ENCODE peak calls at places on chromosomes 5 and 9, in four cellular contexts. One of them, this sample, is unnamed. For H3K4me1, the result is how much of the 10 kb centered on the place peaks cover.

GRCh38 chr5:146519554-146519953 is 3.6 kb upstream of the GPR151 start:
- DNase-seq in fibroblast of lung: no peak
- DNase-seq in HepG2: no peak
- DNase-seq in CD8-positive, alpha-beta T cell: no peak
- DNase-seq in this sample: no peak

GRCh38 chr9:74949859-74950258 is 2.9 kb downstream of the C9orf40 start:
- DNase-seq in fibroblast of lung: no peak
- DNase-seq in HepG2: no peak
- DNase-seq in CD8-positive, alpha-beta T cell: no peak
- DNase-seq in this sample: no peak

GRCh38 chr5:111133436-111133751 is 41.2 kb downstream of the WDR36 start:
- DNase-seq in fibroblast of lung: no peak
- DNase-seq in HepG2: no peak
- DNase-seq in CD8-positive, alpha-beta T cell: no peak
- DNase-seq in this sample: no peak

GRCh38 chr9:112015736-112016135 is 119.1 kb downstream of the UGCG start:
- DNase-seq in fibroblast of lung: no peak
- DNase-seq in HepG2: no peak
- DNase-seq in CD8-positive, alpha-beta T cell: no peak
- DNase-seq in this sample: no peak

GRCh38 chr9:4721736-4722135 is 19.3 kb downstream of the AK3 start:
- DNase-seq in fibroblast of lung: no peak
- DNase-seq in HepG2: no peak
- DNase-seq in CD8-positive, alpha-beta T cell: no peak
- DNase-seq in this sample: no peak

GRCh38 chr5:113896789-113897188 is 383.3 kb downstream of the YTHDC2 start:
- DNase-seq in fibroblast of lung: no peak
- DNase-seq in HepG2: no peak
- DNase-seq in CD8-positive, alpha-beta T cell: no peak
- DNase-seq in this sample: no peak

GRCh38 chr5:164504141-164504772 is 998.8 kb downstream of the MAT2B start:
- DNase-seq in fibroblast of lung: peak
- DNase-seq in HepG2: peak
- DNase-seq in CD8-positive, alpha-beta T cell: no peak
- DNase-seq in this sample: peak

GRCh38 chr9:136014928-136015633 is 53.9 kb upstream of the UBAC1 start:
- DNase-seq in fibroblast of lung: no peak
- DNase-seq in HepG2: no peak
- DNase-seq in CD8-positive, alpha-beta T cell: no peak
- DNase-seq in this sample: no peak

GRCh38 chr5:127838661-127839060 is 135.5 kb downstream of the CCDC192 start:
- DNase-seq in fibroblast of lung: peak
- DNase-seq in HepG2: no peak
- DNase-seq in CD8-positive, alpha-beta T cell: no peak
- DNase-seq in this sample: no peak

GRCh38 chr9:5621327-5621726 is 7.6 kb upstream of the RIC1 start:
- DNase-seq in fibroblast of lung: peak
- DNase-seq in HepG2: no peak
- DNase-seq in CD8-positive, alpha-beta T cell: no peak
- DNase-seq in this sample: no peak

GRCh38 chr9:97237311-97237786 is 70.1 kb upstream of the CCDC180 start:
- DNase-seq in fibroblast of lung: no peak
- DNase-seq in HepG2: peak
- DNase-seq in CD8-positive, alpha-beta T cell: no peak
- DNase-seq in this sample: peak

GRCh38 chr5:76236684-76237083 is 153.5 kb downstream of the SV2C start:
- DNase-seq in fibroblast of lung: no peak
- DNase-seq in HepG2: no peak
- DNase-seq in CD8-positive, alpha-beta T cell: no peak
- DNase-seq in this sample: no peak

GRCh38 chr5:143074414-143074996 is 304.3 kb downstream of the ARHGAP26 start:
- DNase-seq in fibroblast of lung: no peak
- DNase-seq in HepG2: no peak
- DNase-seq in CD8-positive, alpha-beta T cell: no peak
- DNase-seq in this sample: no peak

GRCh38 chr5:163649522-163649921 is 144.1 kb downstream of the MAT2B start:
- DNase-seq in fibroblast of lung: peak
- DNase-seq in HepG2: peak
- DNase-seq in CD8-positive, alpha-beta T cell: no peak
- DNase-seq in this sample: no peak

GRCh38 chr9:133832836-133833235 is 94.7 kb upstream of the SARDH start:
- DNase-seq in fibroblast of lung: no peak
- DNase-seq in HepG2: no peak
- DNase-seq in CD8-positive, alpha-beta T cell: no peak
- DNase-seq in this sample: no peak

GRCh38 chr9:88733651-88734470 is 198.9 kb downstream of the NXNL2 start:
- DNase-seq in fibroblast of lung: peak
- DNase-seq in HepG2: no peak
- DNase-seq in CD8-positive, alpha-beta T cell: no peak
- DNase-seq in this sample: no peak

GRCh38 chr5:176619569-176620332 is 9.8 kb upstream of the GPRIN1 start:
- DNase-seq in fibroblast of lung: no peak
- DNase-seq in HepG2: no peak
- DNase-seq in CD8-positive, alpha-beta T cell: no peak
- DNase-seq in this sample: no peak

GRCh38 chr9:105608685-105609598 is 51.0 kb downstream of the FKTN start:
- DNase-seq in fibroblast of lung: peak
- DNase-seq in HepG2: peak
- DNase-seq in CD8-positive, alpha-beta T cell: no peak
- DNase-seq in this sample: peak

GRCh38 chr9:107949058-107949457 is 459.5 kb upstream of the KLF4 start:
- DNase-seq in fibroblast of lung: peak
- DNase-seq in HepG2: no peak
- DNase-seq in CD8-positive, alpha-beta T cell: no peak
- DNase-seq in this sample: no peak

GRCh38 chr5:160045004-160045403 is 36.1 kb downstream of the TTC1 start:
- DNase-seq in fibroblast of lung: peak
- DNase-seq in HepG2: no peak
- DNase-seq in CD8-positive, alpha-beta T cell: no peak
- DNase-seq in this sample: no peak

GRCh38 chr5:103258957-103259704 is 568 bp downstream of the MACIR start:
- DNase-seq in fibroblast of lung: peak
- DNase-seq in HepG2: peak
- DNase-seq in CD8-positive, alpha-beta T cell: peak
- DNase-seq in this sample: peak

GRCh38 chr5:60719329-60719728 is 19.4 kb upstream of the DEPDC1B start:
- DNase-seq in fibroblast of lung: no peak
- DNase-seq in HepG2: no peak
- DNase-seq in CD8-positive, alpha-beta T cell: no peak
- DNase-seq in this sample: no peak

GRCh38 chr5:139565411-139566305 is 4.5 kb downstream of the UBE2D2 start:
- DNase-seq in fibroblast of lung: no peak
- DNase-seq in HepG2: no peak
- DNase-seq in CD8-positive, alpha-beta T cell: peak
- DNase-seq in this sample: no peak

GRCh38 chr5:9316733-9317132 is 229.1 kb downstream of the SEMA5A start:
- DNase-seq in fibroblast of lung: no peak
- DNase-seq in HepG2: no peak
- DNase-seq in CD8-positive, alpha-beta T cell: no peak
- DNase-seq in this sample: no peak

GRCh38 chr5:101473483-101473882 is 570.4 kb upstream of the ST8SIA4 start:
- DNase-seq in fibroblast of lung: peak
- DNase-seq in HepG2: no peak
- DNase-seq in CD8-positive, alpha-beta T cell: no peak
- DNase-seq in this sample: no peak

GRCh38 chr9:6562194-6562593 is 83.3 kb downstream of the GLDC start:
- DNase-seq in fibroblast of lung: no peak
- DNase-seq in HepG2: no peak
- DNase-seq in CD8-positive, alpha-beta T cell: no peak
- DNase-seq in this sample: no peak

GRCh38 chr9:15416880-15417279 is 5.8 kb upstream of the SNAPC3 start:
- DNase-seq in fibroblast of lung: peak
- DNase-seq in HepG2: peak
- DNase-seq in CD8-positive, alpha-beta T cell: peak
- DNase-seq in this sample: peak

GRCh38 chr5:126693806-126694205 is 83.1 kb upstream of the LMNB1 start:
- DNase-seq in fibroblast of lung: no peak
- DNase-seq in HepG2: no peak
- DNase-seq in CD8-positive, alpha-beta T cell: no peak
- DNase-seq in this sample: no peak

GRCh38 chr5:179766726-179767455 is 26.9 kb upstream of the LTC4S start:
- DNase-seq in fibroblast of lung: no peak
- DNase-seq in HepG2: no peak
- DNase-seq in CD8-positive, alpha-beta T cell: no peak
- DNase-seq in this sample: no peak

GRCh38 chr5:169757016-169757415 is 119.9 kb downstream of the DOCK2 start:
- DNase-seq in fibroblast of lung: no peak
- DNase-seq in HepG2: no peak
- DNase-seq in CD8-positive, alpha-beta T cell: no peak
- DNase-seq in this sample: no peak

GRCh38 chr5:57163553-57164006 is 10.3 kb upstream of the GPBP1 start:
- DNase-seq in fibroblast of lung: no peak
- DNase-seq in HepG2: no peak
- DNase-seq in CD8-positive, alpha-beta T cell: no peak
- DNase-seq in this sample: no peak

DNA sequence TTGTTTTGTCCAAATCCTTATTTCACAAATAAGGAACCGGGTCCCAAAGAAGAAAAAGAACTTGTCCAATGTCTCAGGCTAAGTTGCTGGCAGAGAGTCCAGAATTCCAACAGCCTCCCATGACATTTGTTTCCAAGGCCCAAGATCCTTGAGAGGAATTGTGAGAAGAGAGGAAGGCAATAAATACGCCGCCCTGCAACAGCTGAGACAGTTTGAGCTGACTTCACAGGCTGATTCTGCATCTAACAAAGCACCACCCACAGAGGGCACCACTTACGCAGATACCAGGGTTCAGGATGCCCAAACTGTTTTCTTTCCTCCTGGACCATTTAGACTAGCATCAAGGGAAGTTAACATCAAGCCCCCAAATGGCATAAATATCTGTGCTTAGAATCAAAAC is 211.3 kb downstream of the FAM114A2 start:
- DNase-seq in fibroblast of lung: no peak
- DNase-seq in HepG2: no peak
- DNase-seq in CD8-positive, alpha-beta T cell: no peak
- DNase-seq in this sample: no peak
- TF ChIP-seq CTCF in fibroblast of lung: peak
- TF ChIP-seq CTCF in HepG2: no peak
- TF ChIP-seq CTCF in CD8-positive, alpha-beta T cell: no peak
- TF ChIP-seq CTCF in this sample: no peak

GRCh38 chr9:90632680-90633207 is 9.9 kb downstream of the DIRAS2 start:
- DNase-seq in fibroblast of lung: no peak
- DNase-seq in HepG2: no peak
- DNase-seq in CD8-positive, alpha-beta T cell: no peak
- DNase-seq in this sample: no peak
- H3K4me1 ChIP-seq in fibroblast of lung: under half
- H3K4me1 ChIP-seq in HepG2: under half
- H3K4me1 ChIP-seq in CD8-positive, alpha-beta T cell: under half
- H3K4me1 ChIP-seq in this sample: under half

DNA sequence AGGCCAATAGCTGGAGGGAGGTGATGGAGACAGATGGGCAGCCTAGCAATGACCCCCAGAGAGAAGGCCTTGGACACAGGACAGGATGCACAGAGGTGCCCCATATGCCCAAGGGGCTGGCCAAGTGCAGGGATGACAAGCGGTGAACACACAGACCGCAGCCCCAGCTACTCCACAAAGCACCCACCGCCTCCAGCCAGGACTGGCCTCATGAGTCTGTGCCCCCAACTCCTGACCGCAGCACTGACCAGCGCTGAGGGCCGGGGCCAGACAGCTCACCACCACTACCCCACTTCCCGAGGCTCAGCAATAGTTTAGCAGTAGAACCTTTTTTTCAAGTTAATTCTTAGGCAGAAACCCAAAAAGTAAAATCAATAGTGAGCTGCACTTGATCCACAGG is 14.2 kb downstream of the ROR2 start:
- DNase-seq in fibroblast of lung: no peak
- DNase-seq in HepG2: no peak
- DNase-seq in CD8-positive, alpha-beta T cell: no peak
- DNase-seq in this sample: no peak
- TF ChIP-seq CTCF in fibroblast of lung: no peak
- TF ChIP-seq CTCF in HepG2: no peak
- TF ChIP-seq CTCF in CD8-positive, alpha-beta T cell: no peak
- TF ChIP-seq CTCF in this sample: no peak

GRCh38 chr5:134437340-134438267 is 25.9 kb upstream of the CDKN2AIPNL start:
- DNase-seq in fibroblast of lung: peak
- DNase-seq in HepG2: no peak
- DNase-seq in CD8-positive, alpha-beta T cell: no peak
- DNase-seq in this sample: no peak
- H3K4me1 ChIP-seq in fibroblast of lung: under half
- H3K4me1 ChIP-seq in HepG2: half or more
- H3K4me1 ChIP-seq in CD8-positive, alpha-beta T cell: under half
- H3K4me1 ChIP-seq in this sample: under half

DNA sequence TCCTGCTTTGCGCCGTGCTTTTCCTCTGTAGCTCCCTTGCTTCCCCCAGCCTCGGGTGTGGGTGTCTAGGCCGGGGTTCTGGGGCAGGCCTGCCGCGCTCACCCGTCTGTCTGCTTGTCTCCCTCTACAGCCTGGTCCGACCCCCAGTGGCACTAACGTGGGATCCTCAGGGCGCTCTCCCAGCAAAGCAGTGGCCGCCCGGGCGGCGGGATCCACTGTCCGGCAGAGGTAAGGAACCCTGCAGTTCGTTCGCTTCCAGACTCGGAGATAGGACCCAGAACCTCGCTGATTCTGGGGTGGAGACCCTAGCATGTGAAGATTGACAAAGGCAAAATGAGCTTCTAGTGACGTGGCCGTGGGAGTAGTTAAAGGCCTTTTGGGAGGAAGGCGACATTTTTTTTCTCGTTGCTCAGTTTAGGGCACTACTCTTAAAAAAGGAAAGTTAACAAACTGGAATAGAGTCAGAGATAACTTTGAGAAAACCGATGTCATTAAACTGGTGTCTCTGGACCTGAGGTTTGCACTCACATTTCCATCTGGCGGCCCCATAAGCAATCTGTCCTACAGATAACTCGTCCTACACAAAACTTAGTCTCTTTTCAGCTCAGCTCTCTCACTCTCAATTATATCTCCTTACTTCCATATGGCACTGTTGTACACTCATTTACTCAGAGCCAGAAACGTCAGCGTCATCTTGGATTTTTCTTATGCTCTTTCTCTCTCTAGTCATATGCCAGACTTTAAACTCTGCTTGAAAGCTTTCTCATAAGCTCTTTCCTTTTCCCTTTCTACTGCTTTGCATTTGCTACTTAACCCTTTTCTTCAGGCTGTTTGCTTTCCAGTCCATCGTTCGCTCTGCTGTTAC is 566 bp downstream of the SEC61B start:
- DNase-seq in fibroblast of lung: no peak
- DNase-seq in HepG2: no peak
- DNase-seq in CD8-positive, alpha-beta T cell: no peak
- DNase-seq in this sample: no peak
- TF ChIP-seq CTCF in fibroblast of lung: no peak
- TF ChIP-seq CTCF in HepG2: peak
- TF ChIP-seq CTCF in CD8-positive, alpha-beta T cell: no peak
- TF ChIP-seq CTCF in this sample: no peak